ENCODE peak calls at places on chromosome 16, in four cellular contexts. P, V, C and G are unnamed samples.
A peak's percentile ranks its signal among the peaks of the same experiment; 100 is the strongest.

GRCh38 chr16:26189496-26190005 is 497.8 kb downstream of the HS3ST4 start:
- DNase-seq in P (peak; percentile 78), V (no peak), C (no peak), G (no peak)

GRCh38 chr16:79980650-79981521 is 380.3 kb upstream of the MAF start:
- DNase-seq in C (no peak), P (no peak), V (no peak), G (no peak)

GRCh38 chr16:87686697-87687570 is 78.9 kb downstream of the KLHDC4 start:
- DNase-seq in P (no peak), V (peak; percentile 19), C (no peak), G (no peak)

GRCh38 chr16:901715-902601 is 68.8 kb downstream of the LMF1 start:
- DNase-seq in P (no peak), C (no peak), V (no peak), G (peak; percentile 66)

GRCh38 chr16:9092963-9093477 is 1.6 kb downstream of the HAPSTR1 start:
- DNase-seq in C (no peak), V (peak; percentile 61), P (peak; percentile 63), G (peak; percentile 72)

GRCh38 chr16:75617121-75617520 is 6.0 kb downstream of the ADAT1 start:
- DNase-seq in P (no peak), C (no peak), V (no peak), G (no peak)

GRCh38 chr16:75113046-75113491 is 3.5 kb downstream of the LDHD start:
- DNase-seq in V (peak; percentile 47), C (no peak), P (no peak), G (no peak)

GRCh38 chr16:86051376-86052114 is 152.6 kb downstream of the IRF8 start:
- DNase-seq in P (no peak), C (no peak), V (no peak), G (peak; percentile 78)

GRCh38 chr16:15434425-15435215 is at the start of gene BMERB1:
- DNase-seq in V (peak; percentile 84), C (peak; percentile 71), P (peak; percentile 78), G (peak; percentile 90)

GRCh38 chr16:8047711-8048110 is 542.6 kb downstream of the TMEM114 start:
- DNase-seq in C (no peak), V (no peak), P (no peak), G (no peak)

GRCh38 chr16:84995666-84996065 is 15.7 kb downstream of the ZDHHC7 start:
- DNase-seq in P (no peak), C (no peak), V (no peak), G (no peak)

GRCh38 chr16:57476546-57477410 is 9.5 kb downstream of the DOK4 start:
- DNase-seq in C (no peak), V (no peak), P (peak; percentile 32), G (no peak)
- H3K4me1 ChIP-seq in C (peaks cover 12% of the 10 kb centered on the region), V (no peaks in the 10 kb centered on the region), P (peaks cover 79% of the 10 kb centered on the region), G (peaks cover 39% of the 10 kb centered on the region)

GRCh38 chr16:4923853-4924252 is 13.1 kb downstream of the PPL start:
- DNase-seq in V (peak; percentile 61), C (no peak), P (no peak), G (no peak)
- H3K27ac ChIP-seq in V (no peak overlapping the region), C (no peak overlapping the region), P (no peak overlapping the region), G (no peak overlapping the region)

GRCh38 chr16:20868890-20869289 is 31.3 kb downstream of the DCUN1D3 start:
- DNase-seq in C (peak; percentile 57), V (peak; percentile 61), P (peak; percentile 9), G (peak; percentile 94)
- H3K4me1 ChIP-seq in C (peaks cover 20% of the 10 kb centered on the region), V (peaks cover 24% of the 10 kb centered on the region), P (peaks cover 55% of the 10 kb centered on the region), G (peaks cover 29% of the 10 kb centered on the region)

GRCh38 chr16:4090476-4090875 is 25.8 kb downstream of the ADCY9 start:
- DNase-seq in V (no peak), C (no peak), P (no peak), G (no peak)

GRCh38 chr16:4087099-4087885 is 28.9 kb downstream of the ADCY9 start:
- DNase-seq in C (no peak), V (no peak), P (no peak), G (no peak)

GRCh38 chr16:4089811-4090293 is 26.4 kb downstream of the ADCY9 start:
- DNase-seq in C (no peak), P (no peak), V (peak; percentile 71), G (no peak)

GRCh38 chr16:4087990-4088577 is 28.2 kb downstream of the ADCY9 start:
- DNase-seq in V (no peak), P (no peak), C (peak; percentile 19), G (no peak)

GRCh38 chr16:4089251-4089810 is 26.9 kb downstream of the ADCY9 start:
- DNase-seq in C (peak; percentile 16), P (no peak), V (no peak), G (no peak)
- H3K27ac ChIP-seq in C (no peak overlapping the region), P (no peak overlapping the region), V (no peak overlapping the region), G (peak overlapping the region; percentile 47)

DNA sequence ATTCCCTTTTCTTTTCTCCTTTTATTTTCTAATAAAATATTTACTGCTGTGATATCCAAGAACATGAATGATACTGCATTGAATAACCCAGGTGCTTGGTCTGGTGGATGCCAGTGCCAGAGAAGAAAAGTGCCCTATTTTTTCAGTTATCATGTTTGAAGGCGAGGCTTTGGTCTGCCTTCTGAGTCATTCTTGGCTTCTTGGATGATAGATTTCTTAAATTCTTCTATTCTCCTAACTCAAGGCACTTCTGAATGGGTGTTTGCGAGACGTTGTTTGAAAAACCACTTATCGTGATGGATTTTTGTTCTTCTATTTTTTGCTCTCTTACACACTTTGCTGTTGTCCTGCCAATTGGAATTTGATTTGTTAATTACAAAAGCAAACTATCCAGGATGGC is 66.7 kb downstream of the FTO start:
- DNase-seq in P (no peak), C (no peak), V (no peak), G (no peak)
- H3K4me1 ChIP-seq in P (peaks cover 64% of the 10 kb centered on the region), C (peaks cover 22% of the 10 kb centered on the region), V (peaks cover 44% of the 10 kb centered on the region), G (peaks cover 4% of the 10 kb centered on the region)

DNA sequence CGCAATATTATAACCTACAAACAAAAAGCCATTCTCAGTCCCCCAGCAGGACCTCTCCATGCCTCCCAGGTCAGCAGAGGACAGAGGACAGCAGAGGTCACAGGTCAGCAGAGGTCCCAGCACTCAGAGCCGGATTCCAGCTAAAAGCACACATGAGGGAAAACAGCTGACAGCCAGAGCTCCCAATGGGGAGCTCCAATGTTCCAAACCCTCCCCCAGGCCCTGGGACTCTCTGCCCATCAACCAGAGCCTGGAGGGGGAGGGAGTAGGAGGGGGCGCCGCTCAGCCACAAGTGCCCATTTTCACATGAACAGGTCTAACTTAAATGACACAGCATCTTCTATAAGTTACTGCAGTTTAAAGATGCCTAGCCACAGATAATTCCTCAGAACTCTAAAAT is 77.5 kb downstream of the ANKRD11 start:
- DNase-seq in C (no peak), P (peak; percentile 52), V (peak; percentile 48), G (no peak)
- H3K27ac ChIP-seq in C (no peak overlapping the region), P (peak overlapping the region; percentile 47), V (no peak overlapping the region), G (no peak overlapping the region)

GRCh38 chr16:2963611-2964415 is at the start of gene KREMEN2:
- DNase-seq in P (peak; percentile 56), C (no peak), V (peak; percentile 93), G (no peak)
- H3K4me1 ChIP-seq in P (peaks cover 3% of the 10 kb centered on the region), C (peaks cover 5% of the 10 kb centered on the region), V (peaks cover 17% of the 10 kb centered on the region), G (peaks cover 14% of the 10 kb centered on the region)

GRCh38 chr16:4494746-4495490 is 18.7 kb downstream of the HMOX2 start:
- DNase-seq in V (no peak), C (peak; percentile 86), P (no peak), G (no peak)

GRCh38 chr16:4499196-4499555 is 23.0 kb downstream of the HMOX2 start:
- DNase-seq in C (no peak), P (no peak), V (no peak), G (no peak)

GRCh38 chr16:4498546-4499195 is 22.5 kb downstream of the HMOX2 start:
- DNase-seq in V (no peak), C (no peak), P (no peak), G (no peak)

GRCh38 chr16:4495766-4496165 is 19.6 kb downstream of the HMOX2 start:
- DNase-seq in P (no peak), V (no peak), C (no peak), G (no peak)

DNA sequence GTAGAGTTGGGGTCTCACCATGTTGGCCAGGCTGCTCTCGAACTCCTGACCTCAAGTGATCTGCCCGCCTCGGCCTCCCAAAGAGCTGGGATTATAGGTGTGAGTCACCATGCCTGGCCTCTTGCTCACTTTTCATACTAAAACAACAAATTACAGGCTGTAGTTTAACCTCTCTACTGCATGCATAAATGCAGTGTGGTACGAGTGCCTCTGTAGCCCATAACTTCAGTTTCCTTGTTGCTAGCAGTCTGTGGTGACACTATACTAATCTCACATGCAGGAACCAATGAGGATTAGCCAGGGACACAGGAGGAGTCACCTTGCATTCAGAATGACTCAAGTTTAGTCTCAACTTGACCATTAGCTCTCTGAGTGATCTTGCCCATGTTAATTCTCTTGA is 20.1 kb downstream of the HMOX2 start:
- DNase-seq in C (peak; percentile 85), V (no peak), P (no peak), G (no peak)
- H3K27ac ChIP-seq in C (peak overlapping the region; percentile 55), V (no peak overlapping the region), P (no peak overlapping the region), G (no peak overlapping the region)

GRCh38 chr16:78480588-78480987 is 381.1 kb downstream of the WWOX start:
- DNase-seq in C (no peak), P (no peak), V (no peak), G (no peak)
- H3K4me1 ChIP-seq in C (no peaks in the 10 kb centered on the region), P (no peaks in the 10 kb centered on the region), V (no peaks in the 10 kb centered on the region), G (peaks cover 9% of the 10 kb centered on the region)